ENCODE peak calls at places on chromosome 9, in five cellular contexts. One of them, this sample, is unnamed.

GRCh38 chr9:90141723-90142122 is 500.9 kb downstream of the DIRAS2 start:
- DNase-seq in naive thymus-derived CD4-positive, alpha-beta T cell: peak
- DNase-seq in H9: no peak
- DNase-seq in IMR-90: peak
- DNase-seq in left ventricle myocardium inferior: no peak
- DNase-seq in this sample: no peak

GRCh38 chr9:85392270-85392669 is 349.5 kb downstream of the AGTPBP1 start:
- DNase-seq in IMR-90: no peak
- DNase-seq in naive thymus-derived CD4-positive, alpha-beta T cell: no peak
- DNase-seq in left ventricle myocardium inferior: no peak
- DNase-seq in H9: no peak
- DNase-seq in this sample: no peak

GRCh38 chr9:1173211-1173610 is 123.1 kb downstream of the DMRT2 start:
- DNase-seq in IMR-90: no peak
- DNase-seq in left ventricle myocardium inferior: no peak
- DNase-seq in H9: no peak
- DNase-seq in naive thymus-derived CD4-positive, alpha-beta T cell: no peak
- DNase-seq in this sample: no peak

GRCh38 chr9:107606149-107606790 is 116.7 kb upstream of the KLF4 start:
- DNase-seq in left ventricle myocardium inferior: no peak
- DNase-seq in naive thymus-derived CD4-positive, alpha-beta T cell: no peak
- DNase-seq in IMR-90: no peak
- DNase-seq in H9: no peak
- DNase-seq in this sample: no peak

GRCh38 chr9:86318187-86318586 is 35.8 kb upstream of the ISCA1 start:
- DNase-seq in H9: no peak
- DNase-seq in naive thymus-derived CD4-positive, alpha-beta T cell: no peak
- DNase-seq in left ventricle myocardium inferior: no peak
- DNase-seq in IMR-90: no peak
- DNase-seq in this sample: no peak

GRCh38 chr9:22088372-22089063 is 79.4 kb upstream of the CDKN2B start:
- DNase-seq in H9: no peak
- DNase-seq in IMR-90: no peak
- DNase-seq in left ventricle myocardium inferior: no peak
- DNase-seq in naive thymus-derived CD4-positive, alpha-beta T cell: no peak
- DNase-seq in this sample: no peak

GRCh38 chr9:112283854-112284253 is 49.6 kb downstream of the PTBP3 start:
- DNase-seq in H9: no peak
- DNase-seq in naive thymus-derived CD4-positive, alpha-beta T cell: no peak
- DNase-seq in left ventricle myocardium inferior: no peak
- DNase-seq in IMR-90: no peak
- DNase-seq in this sample: no peak

GRCh38 chr9:99818439-99818992 is 3.2 kb upstream of the NR4A3 start:
- DNase-seq in naive thymus-derived CD4-positive, alpha-beta T cell: no peak
- DNase-seq in left ventricle myocardium inferior: no peak
- DNase-seq in H9: no peak
- DNase-seq in IMR-90: no peak
- DNase-seq in this sample: no peak

GRCh38 chr9:137592767-137593166 is 2.5 kb upstream of the ZMYND19 start:
- DNase-seq in left ventricle myocardium inferior: no peak
- DNase-seq in IMR-90: no peak
- DNase-seq in naive thymus-derived CD4-positive, alpha-beta T cell: no peak
- DNase-seq in H9: no peak
- DNase-seq in this sample: no peak

GRCh38 chr9:107093365-107094060 is 189.6 kb upstream of the RAD23B start:
- DNase-seq in left ventricle myocardium inferior: no peak
- DNase-seq in H9: no peak
- DNase-seq in IMR-90: no peak
- DNase-seq in naive thymus-derived CD4-positive, alpha-beta T cell: no peak
- DNase-seq in this sample: no peak

GRCh38 chr9:108720191-108720642 is 135.6 kb downstream of the ACTL7B start:
- DNase-seq in H9: no peak
- DNase-seq in naive thymus-derived CD4-positive, alpha-beta T cell: no peak
- DNase-seq in left ventricle myocardium inferior: no peak
- DNase-seq in IMR-90: no peak
- DNase-seq in this sample: no peak

GRCh38 chr9:87830446-87830845 is 52.2 kb upstream of the SPATA31E1 start:
- DNase-seq in H9: no peak
- DNase-seq in naive thymus-derived CD4-positive, alpha-beta T cell: no peak
- DNase-seq in IMR-90: no peak
- DNase-seq in left ventricle myocardium inferior: no peak
- DNase-seq in this sample: no peak

GRCh38 chr9:74284596-74284995 is 212.5 kb upstream of the RORB start:
- DNase-seq in naive thymus-derived CD4-positive, alpha-beta T cell: no peak
- DNase-seq in IMR-90: no peak
- DNase-seq in H9: no peak
- DNase-seq in left ventricle myocardium inferior: no peak
- DNase-seq in this sample: no peak

GRCh38 chr9:109437286-109437685 is 60.8 kb downstream of the PTPN3 start:
- DNase-seq in H9: no peak
- DNase-seq in naive thymus-derived CD4-positive, alpha-beta T cell: no peak
- DNase-seq in IMR-90: no peak
- DNase-seq in left ventricle myocardium inferior: no peak
- DNase-seq in this sample: no peak

GRCh38 chr9:89482950-89483349 is 15.0 kb downstream of the SEMA4D start:
- DNase-seq in IMR-90: no peak
- DNase-seq in naive thymus-derived CD4-positive, alpha-beta T cell: no peak
- DNase-seq in left ventricle myocardium inferior: no peak
- DNase-seq in H9: no peak
- DNase-seq in this sample: no peak

GRCh38 chr9:113238859-113239231 is 17.5 kb downstream of the SLC31A1 start:
- DNase-seq in left ventricle myocardium inferior: no peak
- DNase-seq in H9: no peak
- DNase-seq in naive thymus-derived CD4-positive, alpha-beta T cell: no peak
- DNase-seq in IMR-90: no peak
- DNase-seq in this sample: no peak

GRCh38 chr9:33719581-33720374 is 75.6 kb upstream of the PRSS3 start:
- DNase-seq in left ventricle myocardium inferior: peak
- DNase-seq in IMR-90: no peak
- DNase-seq in H9: peak
- DNase-seq in naive thymus-derived CD4-positive, alpha-beta T cell: no peak
- DNase-seq in this sample: no peak

GRCh38 chr9:85114799-85115198 is 445.3 kb downstream of the NTRK2 start:
- DNase-seq in IMR-90: no peak
- DNase-seq in H9: no peak
- DNase-seq in left ventricle myocardium inferior: no peak
- DNase-seq in naive thymus-derived CD4-positive, alpha-beta T cell: no peak
- DNase-seq in this sample: no peak

GRCh38 chr9:114080195-114080772 is 2.2 kb upstream of the AMBP start:
- DNase-seq in IMR-90: no peak
- DNase-seq in naive thymus-derived CD4-positive, alpha-beta T cell: no peak
- DNase-seq in H9: no peak
- DNase-seq in left ventricle myocardium inferior: no peak
- DNase-seq in this sample: no peak

GRCh38 chr9:95462419-95463121 is 54.2 kb downstream of the PTCH1 start:
- DNase-seq in IMR-90: peak
- DNase-seq in naive thymus-derived CD4-positive, alpha-beta T cell: peak
- DNase-seq in H9: peak
- DNase-seq in left ventricle myocardium inferior: peak
- DNase-seq in this sample: peak

GRCh38 chr9:123742009-123742767 is 187.7 kb downstream of the DENND1A start:
- DNase-seq in H9: no peak
- DNase-seq in IMR-90: peak
- DNase-seq in left ventricle myocardium inferior: peak
- DNase-seq in naive thymus-derived CD4-positive, alpha-beta T cell: no peak
- DNase-seq in this sample: peak

GRCh38 chr9:101691657-101692056 is 46.8 kb downstream of the GRIN3A start:
- DNase-seq in H9: no peak
- DNase-seq in naive thymus-derived CD4-positive, alpha-beta T cell: no peak
- DNase-seq in IMR-90: no peak
- DNase-seq in left ventricle myocardium inferior: no peak
- DNase-seq in this sample: no peak

GRCh38 chr9:137393176-137394150 is 29.5 kb downstream of the EXD3 start:
- DNase-seq in H9: no peak
- DNase-seq in IMR-90: no peak
- DNase-seq in left ventricle myocardium inferior: no peak
- DNase-seq in naive thymus-derived CD4-positive, alpha-beta T cell: no peak
- DNase-seq in this sample: no peak

GRCh38 chr9:133920471-133920870 is 71.7 kb downstream of the VAV2 start:
- DNase-seq in H9: no peak
- DNase-seq in left ventricle myocardium inferior: no peak
- DNase-seq in naive thymus-derived CD4-positive, alpha-beta T cell: no peak
- DNase-seq in IMR-90: no peak
- DNase-seq in this sample: no peak

GRCh38 chr9:94269264-94269663 is 10.2 kb downstream of the ZNF169 start:
- DNase-seq in IMR-90: no peak
- DNase-seq in naive thymus-derived CD4-positive, alpha-beta T cell: no peak
- DNase-seq in H9: no peak
- DNase-seq in left ventricle myocardium inferior: no peak
- DNase-seq in this sample: no peak

GRCh38 chr9:86637515-86637914 is 283.3 kb upstream of the TUT7 start:
- DNase-seq in left ventricle myocardium inferior: peak
- DNase-seq in H9: peak
- DNase-seq in naive thymus-derived CD4-positive, alpha-beta T cell: no peak
- DNase-seq in IMR-90: peak
- DNase-seq in this sample: peak

GRCh38 chr9:95175523-95175922 is 142.0 kb downstream of the FANCC start:
- DNase-seq in IMR-90: no peak
- DNase-seq in H9: no peak
- DNase-seq in naive thymus-derived CD4-positive, alpha-beta T cell: no peak
- DNase-seq in left ventricle myocardium inferior: no peak
- DNase-seq in this sample: no peak

GRCh38 chr9:3032898-3033297 is 189.0 kb upstream of the PUM3 start:
- DNase-seq in naive thymus-derived CD4-positive, alpha-beta T cell: no peak
- DNase-seq in H9: no peak
- DNase-seq in IMR-90: no peak
- DNase-seq in left ventricle myocardium inferior: no peak
- DNase-seq in this sample: no peak

GRCh38 chr9:115972362-115972761 is 181.2 kb upstream of the PAPPA start:
- DNase-seq in left ventricle myocardium inferior: no peak
- DNase-seq in naive thymus-derived CD4-positive, alpha-beta T cell: no peak
- DNase-seq in H9: no peak
- DNase-seq in IMR-90: peak
- DNase-seq in this sample: no peak

GRCh38 chr9:93026640-93027039 is 31.9 kb upstream of the SUSD3 start:
- DNase-seq in H9: no peak
- DNase-seq in IMR-90: no peak
- DNase-seq in left ventricle myocardium inferior: no peak
- DNase-seq in naive thymus-derived CD4-positive, alpha-beta T cell: no peak
- DNase-seq in this sample: no peak

GRCh38 chr9:121267689-121268597 is at the start of gene GSN:
- DNase-seq in left ventricle myocardium inferior: peak
- DNase-seq in IMR-90: peak
- DNase-seq in H9: peak
- DNase-seq in naive thymus-derived CD4-positive, alpha-beta T cell: peak
- DNase-seq in this sample: peak

GRCh38 chr9:14445946-14446345 is 132.0 kb upstream of the NFIB start:
- DNase-seq in H9: no peak
- DNase-seq in IMR-90: no peak
- DNase-seq in naive thymus-derived CD4-positive, alpha-beta T cell: no peak
- DNase-seq in left ventricle myocardium inferior: no peak
- DNase-seq in this sample: no peak

GRCh38 chr9:8895498-8896224 is 1096.1 kb upstream of the DMAC1 start:
- DNase-seq in IMR-90: peak
- DNase-seq in left ventricle myocardium inferior: no peak
- DNase-seq in H9: no peak
- DNase-seq in naive thymus-derived CD4-positive, alpha-beta T cell: peak
- DNase-seq in this sample: peak

DNA sequence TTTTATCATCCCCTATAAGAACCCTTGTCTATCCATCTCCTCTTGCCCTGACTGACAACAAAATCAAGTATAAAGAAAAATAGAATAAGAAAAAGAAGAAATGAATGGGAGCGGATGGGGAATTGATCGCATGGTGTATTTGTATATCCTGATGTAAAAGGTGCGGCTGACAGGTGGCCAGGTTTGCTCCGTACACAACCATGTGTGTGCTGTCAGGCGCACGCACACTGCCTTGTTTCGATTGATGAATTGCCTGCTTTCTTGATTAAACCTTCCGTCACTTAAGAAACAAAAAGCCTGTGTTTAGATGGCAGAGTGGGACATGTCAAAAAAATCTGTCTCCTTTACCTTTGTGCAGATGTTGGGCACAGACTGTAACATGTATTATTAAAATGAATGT is 102.6 kb downstream of the MVB12B start:
- DNase-seq in left ventricle myocardium inferior: no peak
- DNase-seq in H9: no peak
- DNase-seq in IMR-90: no peak
- DNase-seq in naive thymus-derived CD4-positive, alpha-beta T cell: no peak
- DNase-seq in this sample: no peak
- H3K27ac ChIP-seq in left ventricle myocardium inferior: no peak
- H3K27ac ChIP-seq in H9: no peak
- H3K27ac ChIP-seq in IMR-90: no peak
- H3K27ac ChIP-seq in naive thymus-derived CD4-positive, alpha-beta T cell: no peak
- H3K27ac ChIP-seq in this sample: no peak

GRCh38 chr9:98144076-98144475 is 25.1 kb upstream of the TRIM14 start:
- DNase-seq in naive thymus-derived CD4-positive, alpha-beta T cell: no peak
- DNase-seq in IMR-90: no peak
- DNase-seq in left ventricle myocardium inferior: no peak
- DNase-seq in H9: no peak
- DNase-seq in this sample: no peak

GRCh38 chr9:98140503-98140902 is 21.5 kb upstream of the TRIM14 start:
- DNase-seq in IMR-90: no peak
- DNase-seq in H9: no peak
- DNase-seq in left ventricle myocardium inferior: no peak
- DNase-seq in naive thymus-derived CD4-positive, alpha-beta T cell: no peak
- DNase-seq in this sample: no peak

GRCh38 chr9:98142925-98143481 is 24.0 kb upstream of the TRIM14 start:
- DNase-seq in IMR-90: no peak
- DNase-seq in naive thymus-derived CD4-positive, alpha-beta T cell: no peak
- DNase-seq in left ventricle myocardium inferior: no peak
- DNase-seq in H9: no peak
- DNase-seq in this sample: no peak

GRCh38 chr9:98144631-98145030 is 25.6 kb upstream of the TRIM14 start:
- DNase-seq in IMR-90: no peak
- DNase-seq in left ventricle myocardium inferior: no peak
- DNase-seq in H9: no peak
- DNase-seq in naive thymus-derived CD4-positive, alpha-beta T cell: no peak
- DNase-seq in this sample: no peak

GRCh38 chr9:98142182-98142924 is 23.3 kb upstream of the TRIM14 start:
- DNase-seq in H9: no peak
- DNase-seq in naive thymus-derived CD4-positive, alpha-beta T cell: no peak
- DNase-seq in IMR-90: no peak
- DNase-seq in left ventricle myocardium inferior: peak
- DNase-seq in this sample: no peak
- H3K27ac ChIP-seq in H9: no peak
- H3K27ac ChIP-seq in naive thymus-derived CD4-positive, alpha-beta T cell: no peak
- H3K27ac ChIP-seq in IMR-90: no peak
- H3K27ac ChIP-seq in left ventricle myocardium inferior: no peak
- H3K27ac ChIP-seq in this sample: no peak

DNA sequence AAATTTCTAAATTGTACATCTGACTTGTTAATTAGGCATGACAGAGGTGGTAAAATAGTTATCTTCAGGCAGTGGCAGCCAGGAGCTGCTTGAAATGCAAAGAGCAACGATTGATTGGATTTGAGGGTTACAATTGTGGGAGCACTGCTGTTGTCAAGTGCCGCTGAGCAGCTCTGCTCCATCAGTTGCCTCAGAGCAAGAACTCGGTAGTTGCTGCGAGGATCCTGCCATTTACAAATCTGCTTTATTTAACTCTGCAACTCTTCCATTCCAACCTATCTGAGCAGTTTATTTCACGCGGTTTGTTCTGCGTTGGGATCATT is 12.6 kb downstream of the PBX3 start:
- DNase-seq in naive thymus-derived CD4-positive, alpha-beta T cell: no peak
- DNase-seq in IMR-90: no peak
- DNase-seq in left ventricle myocardium inferior: no peak
- DNase-seq in H9: peak
- DNase-seq in this sample: peak
- H3K27ac ChIP-seq in naive thymus-derived CD4-positive, alpha-beta T cell: no peak
- H3K27ac ChIP-seq in IMR-90: no peak
- H3K27ac ChIP-seq in left ventricle myocardium inferior: peak
- H3K27ac ChIP-seq in H9: no peak
- H3K27ac ChIP-seq in this sample: no peak

GRCh38 chr9:131432597-131433301 is 38.9 kb downstream of the PRRC2B start:
- DNase-seq in naive thymus-derived CD4-positive, alpha-beta T cell: no peak
- DNase-seq in H9: no peak
- DNase-seq in left ventricle myocardium inferior: no peak
- DNase-seq in IMR-90: peak
- DNase-seq in this sample: peak
- H3K27ac ChIP-seq in naive thymus-derived CD4-positive, alpha-beta T cell: no peak
- H3K27ac ChIP-seq in H9: no peak
- H3K27ac ChIP-seq in left ventricle myocardium inferior: peak
- H3K27ac ChIP-seq in IMR-90: peak
- H3K27ac ChIP-seq in this sample: peak